ENCODE peak calls at places on chromosome 9, in four cellular contexts. A is esophagus muscularis mucosa, L is esophagus squamous epithelium, G is tibial nerve. K is an unnamed sample.

GRCh38 chr9:105007143-105007542 is 79.2 kb upstream of the ABCA1 start:
- DNase-seq in A (no peak), L (no peak), G (no peak), K (no peak)

GRCh38 chr9:121369595-121370265 is at the start of gene STOM:
- DNase-seq in A (peak; percentile 97), L (peak; percentile 60), G (peak; percentile 84), K (peak; percentile 92)

GRCh38 chr9:4327504-4328191 is 27.8 kb upstream of the GLIS3 start:
- DNase-seq in A (no peak), L (no peak), G (no peak), K (no peak)

GRCh38 chr9:72557549-72557948 is 36.1 kb downstream of the TMC1 start:
- DNase-seq in A (no peak), L (no peak), G (no peak), K (no peak)

GRCh38 chr9:92001244-92001643 is 51.2 kb upstream of the ROR2 start:
- DNase-seq in A (peak; percentile 70), L (no peak), G (no peak), K (peak; percentile 15)

GRCh38 chr9:504921-505821 is 290.5 kb downstream of the DOCK8 start:
- DNase-seq in A (no peak), L (no peak), G (no peak), K (peak; percentile 20)

GRCh38 chr9:68750179-68750685 is 45.2 kb downstream of the PIP5K1B start:
- DNase-seq in A (no peak), L (no peak), G (no peak), K (no peak)

GRCh38 chr9:104981543-104982129 is 53.7 kb upstream of the ABCA1 start:
- DNase-seq in A (no peak), L (no peak), G (no peak), K (no peak)

GRCh38 chr9:129884220-129885017 is 49.2 kb downstream of the USP20 start:
- DNase-seq in A (no peak), L (peak; percentile 53), G (peak; percentile 75), K (peak; percentile 62)
- TF ChIP-seq POLR2A in A (no peak), L (no peak), G (peak; percentile 42), K (no peak)

DNA sequence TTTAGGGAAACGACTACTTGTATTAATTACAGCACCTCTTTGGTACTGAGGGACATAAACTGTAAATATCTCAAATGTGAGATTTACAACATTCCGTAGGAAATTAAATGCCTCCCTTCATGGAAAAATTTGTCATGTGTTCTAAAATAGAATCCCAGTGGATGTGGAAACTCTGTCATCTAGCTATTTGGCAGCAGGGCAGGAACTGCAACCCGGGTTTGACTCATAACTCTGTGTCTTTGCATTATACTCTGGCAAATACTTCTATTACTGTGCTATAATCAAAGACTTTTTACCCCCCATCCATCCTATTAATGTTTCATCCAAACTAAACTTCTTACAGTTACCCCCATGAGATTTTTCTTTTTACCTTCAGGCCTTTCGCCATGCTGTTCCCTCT is 6.6 kb downstream of the PLPPR1 start:
- DNase-seq in A (no peak), L (no peak), G (no peak), K (no peak)
- H3K9me3 ChIP-seq in A (no peaks in the 10 kb centered on the region), L (no peaks in the 10 kb centered on the region), G (no peaks in the 10 kb centered on the region), K (no peaks in the 10 kb centered on the region)

GRCh38 chr9:128689293-128689770 is 310 bp downstream of the SET start:
- DNase-seq in A (no peak), L (no peak), G (peak; percentile 38), K (no peak)
- TF ChIP-seq POLR2A in A (no peak), L (no peak), G (no peak), K (no peak)

GRCh38 chr9:5787759-5788329 is 45.1 kb downstream of the ERMP1 start:
- DNase-seq in A (no peak), L (no peak), G (no peak), K (no peak)

GRCh38 chr9:5786370-5787127 is 46.4 kb downstream of the ERMP1 start:
- DNase-seq in A (no peak), L (no peak), G (no peak), K (no peak)

GRCh38 chr9:5787220-5787619 is 45.7 kb downstream of the ERMP1 start:
- DNase-seq in A (no peak), L (no peak), G (no peak), K (no peak)

GRCh38 chr9:5783982-5784381 is 48.9 kb downstream of the ERMP1 start:
- DNase-seq in A (no peak), L (no peak), G (no peak), K (no peak)

DNA sequence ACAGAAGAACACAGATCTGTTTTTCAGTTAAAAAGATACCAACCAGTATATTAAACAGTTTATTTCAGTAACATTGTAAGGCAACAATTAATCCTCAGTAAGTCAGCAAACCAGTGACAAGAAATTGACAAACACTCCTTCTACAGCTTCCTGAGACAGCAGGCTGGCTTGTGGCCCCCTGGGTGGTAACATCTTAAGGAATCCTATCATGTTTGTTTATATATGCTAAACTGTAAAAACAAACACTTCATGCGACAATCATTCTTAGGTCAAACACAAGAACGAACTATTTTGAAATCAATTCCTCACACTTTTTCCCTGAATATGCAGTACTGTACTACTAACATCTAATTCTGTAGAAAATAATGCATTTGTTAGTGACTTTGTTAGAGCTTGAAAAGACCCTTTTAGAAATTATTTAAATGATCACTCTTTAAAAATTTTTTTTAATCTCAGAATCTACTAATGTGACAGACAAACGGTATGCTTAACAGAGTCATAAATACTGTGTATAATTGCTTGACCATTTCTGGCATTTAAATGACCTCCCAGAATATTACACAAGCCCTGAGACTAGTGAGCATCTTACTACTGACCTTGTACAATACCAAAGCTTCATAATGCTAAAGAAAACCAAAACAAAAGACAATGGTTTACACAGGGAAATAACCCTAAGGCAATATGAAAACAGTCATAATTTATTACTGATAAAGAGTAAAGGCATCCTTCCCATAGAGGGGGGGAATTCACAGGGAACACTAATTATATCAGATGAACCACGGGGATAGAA is 48.2 kb downstream of the ERMP1 start:
- DNase-seq in A (no peak), L (no peak), G (no peak), K (no peak)
- H3K9me3 ChIP-seq in A (peaks cover 6% of the 10 kb centered on the region), L (no peaks in the 10 kb centered on the region), G (peaks cover 12% of the 10 kb centered on the region), K (no peaks in the 10 kb centered on the region)

GRCh38 chr9:127446720-127447415 is 4.3 kb downstream of the RPL12 start:
- DNase-seq in A (no peak), L (no peak), G (no peak), K (no peak)
- TF ChIP-seq POLR2A in A (no peak), L (no peak), G (no peak), K (no peak)

GRCh38 chr9:96762562-96762961 is 15.3 kb downstream of the ZNF510 start:
- DNase-seq in A (no peak), L (no peak), G (no peak), K (no peak)

GRCh38 chr9:96771124-96771523 is 6.8 kb downstream of the ZNF510 start:
- DNase-seq in A (no peak), L (no peak), G (no peak), K (no peak)

GRCh38 chr9:96769989-96770388 is 7.9 kb downstream of the ZNF510 start:
- DNase-seq in A (no peak), L (no peak), G (no peak), K (no peak)

DNA sequence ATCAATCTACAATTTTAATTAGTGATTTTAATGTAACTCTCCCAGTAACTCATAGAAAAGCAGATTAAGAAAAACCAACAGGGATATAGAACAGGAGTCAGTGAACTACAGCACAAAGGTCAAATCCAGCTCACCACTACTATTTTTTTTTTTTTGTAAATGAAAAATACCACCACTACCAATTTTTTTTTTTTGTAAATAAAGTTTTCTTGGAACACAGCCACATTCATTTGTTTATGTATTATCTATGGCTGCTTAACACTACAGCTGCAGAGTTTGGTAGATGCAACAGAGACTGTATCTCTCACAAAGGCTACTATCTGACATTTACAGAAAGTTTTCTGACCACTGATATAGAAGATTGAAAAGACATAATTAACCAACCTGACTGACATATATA is 11.7 kb downstream of the ZNF510 start:
- DNase-seq in A (no peak), L (no peak), G (no peak), K (no peak)
- H3K9me3 ChIP-seq in A (peaks cover 68% of the 10 kb centered on the region), L (no peaks in the 10 kb centered on the region), G (peaks cover 94% of the 10 kb centered on the region), K (peaks cover 72% of the 10 kb centered on the region)

GRCh38 chr9:27572566-27572917 is 739 bp downstream of the C9orf72 start:
- DNase-seq in A (peak; percentile 94), L (peak; percentile 4), G (no peak), K (peak; percentile 58)

GRCh38 chr9:27572036-27572435 is 1.2 kb downstream of the C9orf72 start:
- DNase-seq in A (no peak), L (no peak), G (no peak), K (no peak)

GRCh38 chr9:27569406-27569805 is 3.9 kb downstream of the C9orf72 start:
- DNase-seq in A (no peak), L (no peak), G (no peak), K (no peak)

GRCh38 chr9:27573699-27574265 is 501 bp upstream of the C9orf72 start:
- DNase-seq in A (peak; percentile 100), L (peak; percentile 96), G (peak; percentile 97), K (peak; percentile 98)

DNA sequence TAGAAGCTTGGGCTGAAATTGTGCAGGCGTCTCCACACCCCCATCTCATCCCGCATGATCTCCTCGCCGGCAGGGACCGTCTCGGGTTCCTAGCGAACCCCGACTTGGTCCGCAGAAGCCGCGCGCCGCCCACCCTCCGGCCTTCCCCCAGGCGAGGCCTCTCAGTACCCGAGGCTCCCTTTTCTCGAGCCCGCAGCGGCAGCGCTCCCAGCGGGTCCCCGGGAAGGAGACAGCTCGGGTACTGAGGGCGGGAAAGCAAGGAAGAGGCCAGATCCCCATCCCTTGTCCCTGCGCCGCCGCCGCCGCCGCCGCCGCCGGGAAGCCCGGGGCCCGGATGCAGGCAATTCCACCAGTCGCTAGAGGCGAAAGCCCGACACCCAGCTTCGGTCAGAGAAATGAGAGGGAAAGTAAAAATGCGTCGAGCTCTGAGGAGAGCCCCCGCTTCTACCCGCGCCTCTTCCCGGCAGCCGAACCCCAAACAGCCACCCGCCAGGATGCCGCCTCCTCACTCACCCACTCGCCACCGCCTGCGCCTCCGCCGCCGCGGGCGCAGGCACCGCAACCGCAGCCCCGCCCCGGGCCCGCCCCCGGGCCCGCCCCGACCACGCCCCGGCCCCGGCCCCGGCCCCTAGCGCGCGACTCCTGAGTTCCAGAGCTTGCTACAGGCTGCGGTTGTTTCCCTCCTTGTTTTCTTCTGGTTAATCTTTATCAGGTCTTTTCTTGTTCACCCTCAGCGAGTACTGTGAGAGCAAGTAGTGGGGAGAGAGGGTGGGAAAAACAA is at the start of gene C9orf72:
- DNase-seq in A (peak; percentile 95), L (no peak), G (peak; percentile 47), K (peak; percentile 58)
- TF ChIP-seq POLR2A in A (peak; percentile 67), L (peak; percentile 57), G (peak; percentile 82), K (peak; percentile 86)

K was measured in gastrocnemius medialis.